ENCODE peak calls at places on chromosomes 12 and 14, in seven cellular contexts. C, I, Z, U, Y, O and M are unnamed samples.

GRCh38 chr14:96251656-96252155 is 4.3 kb upstream of the BDKRB1 start:
- DNase-seq in C (no peak), I (no peak), Z (no peak), U (no peak), Y (no peak), O (no peak), M (no peak)

GRCh38 chr12:127293507-127294310 is 973.3 kb upstream of the TMEM132C start:
- DNase-seq in C (no peak), I (no peak), Z (peak; percentile 69), U (peak; percentile 44), Y (peak; percentile 74), O (peak; percentile 71), M (peak; percentile 52)

GRCh38 chr12:54028324-54029201 is at the start of gene HOXC6:
- DNase-seq in C (no peak), I (no peak), Z (no peak), U (no peak), Y (peak; percentile 78), O (no peak), M (no peak)

GRCh38 chr12:53696285-53696654 is 20.4 kb upstream of the ATP5MC2 start:
- DNase-seq in C (no peak), I (peak; percentile 25), Z (peak; percentile 59), U (no peak), Y (peak; percentile 69), O (peak; percentile 67), M (peak; percentile 61)

GRCh38 chr14:99808515-99808914 is 15.3 kb downstream of the EML1 start:
- DNase-seq in C (no peak), I (no peak), Z (no peak), U (no peak), Y (peak; percentile 24), O (no peak), M (no peak)

GRCh38 chr12:100554608-100555077 is 18.8 kb upstream of the GAS2L3 start:
- DNase-seq in C (no peak), I (no peak), Z (peak; percentile 71), U (peak; percentile 8), Y (peak; percentile 86), O (no peak), M (peak; percentile 44)

GRCh38 chr14:61258985-61259384 is 22.2 kb downstream of the TMEM30B start:
- DNase-seq in C (no peak), I (no peak), Z (peak; percentile 84), U (no peak), Y (peak; percentile 52), O (no peak), M (no peak)

GRCh38 chr14:85883971-85884370 is 354.0 kb downstream of the FLRT2 start:
- DNase-seq in C (no peak), I (no peak), Z (no peak), U (no peak), Y (no peak), O (no peak), M (no peak)

GRCh38 chr12:69000069-69000468 is 67.1 kb upstream of the CPM start:
- DNase-seq in C (no peak), I (no peak), Z (no peak), U (no peak), Y (no peak), O (no peak), M (no peak)

GRCh38 chr12:79655036-79655435 is 35.7 kb downstream of the PAWR start:
- DNase-seq in C (no peak), I (no peak), Z (no peak), U (no peak), Y (no peak), O (no peak), M (no peak)

GRCh38 chr12:42575717-42576116 is 13.8 kb downstream of the PRICKLE1 start:
- DNase-seq in C (no peak), I (no peak), Z (no peak), U (no peak), Y (no peak), O (no peak), M (no peak)

GRCh38 chr12:132154341-132154761 is 10.1 kb downstream of the NOC4L start:
- DNase-seq in C (no peak), I (no peak), Z (no peak), U (no peak), Y (no peak), O (no peak), M (no peak)

GRCh38 chr12:91732086-91732485 is 413.6 kb downstream of the BTG1 start:
- DNase-seq in C (no peak), I (no peak), Z (peak; percentile 88), U (no peak), Y (peak; percentile 55), O (no peak), M (no peak)

GRCh38 chr14:39381366-39381765 is 50.9 kb downstream of the FBXO33 start:
- DNase-seq in C (no peak), I (no peak), Z (no peak), U (no peak), Y (no peak), O (no peak), M (peak; percentile 3)

GRCh38 chr14:39372656-39373055 is 59.6 kb downstream of the FBXO33 start:
- DNase-seq in C (no peak), I (no peak), Z (peak; percentile 26), U (no peak), Y (peak; percentile 59), O (no peak), M (no peak)

GRCh38 chr14:39382463-39382862 is 49.8 kb downstream of the FBXO33 start:
- DNase-seq in C (no peak), I (no peak), Z (no peak), U (no peak), Y (no peak), O (no peak), M (no peak)

GRCh38 chr14:39374846-39375245 is 57.4 kb downstream of the FBXO33 start:
- DNase-seq in C (no peak), I (no peak), Z (peak; percentile 52), U (no peak), Y (peak; percentile 87), O (no peak), M (no peak)

DNA sequence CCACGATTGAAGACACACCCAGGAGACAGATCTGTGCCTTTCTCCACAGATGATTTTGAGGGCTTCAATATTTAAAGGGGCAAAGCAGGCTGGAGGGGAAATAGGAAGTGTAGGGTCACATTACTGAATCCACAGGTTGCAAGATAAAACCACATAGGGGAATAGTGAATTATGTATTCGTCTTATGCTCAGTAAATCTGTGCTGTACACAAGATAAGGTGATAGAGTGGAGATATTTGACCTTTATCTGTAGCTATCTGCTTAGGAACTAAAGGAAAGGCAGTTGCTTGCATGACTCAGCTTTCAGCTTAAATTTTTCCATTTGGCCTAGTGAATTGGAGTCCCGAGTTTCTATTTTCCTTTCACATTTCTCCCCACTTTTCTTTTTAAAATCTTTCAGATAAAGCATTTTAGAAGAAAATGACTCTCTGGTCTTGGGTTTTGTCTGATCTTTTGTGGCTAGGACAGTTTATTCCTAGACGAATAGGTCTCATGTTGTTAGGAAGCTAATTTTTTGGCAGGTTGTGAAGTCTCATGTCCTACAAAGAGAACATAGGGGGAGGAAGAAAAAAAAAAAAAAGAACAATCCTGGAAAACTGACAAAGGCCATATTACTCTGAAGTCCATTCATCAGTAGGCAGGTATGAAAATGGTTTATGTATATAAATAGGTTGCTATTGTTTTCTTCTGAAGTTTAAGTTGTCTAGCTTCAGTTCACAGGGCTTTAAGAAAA is 55.4 kb downstream of the FBXO33 start:
- DNase-seq in C (no peak), I (no peak), Z (no peak), U (no peak), Y (peak; percentile 25), O (no peak), M (no peak)
- TF ChIP-seq CTCF in C (no peak), I (no peak), Z (no peak), U (no peak), Y (no peak), O (no peak), M (no peak)

GRCh38 chr12:122399254-122399591 is 23.2 kb downstream of the CLIP1 start:
- DNase-seq in C (no peak), I (no peak), Z (no peak), U (no peak), Y (no peak), O (no peak), M (no peak)
- H3K4me3 ChIP-seq in C (peak overlapping the region; percentile 56), I (no peak overlapping the region), Z (peak overlapping the region; percentile 1), U (no peak overlapping the region), Y (peak overlapping the region; percentile 36), O (peak overlapping the region; percentile 1), M (no peak overlapping the region)

DNA sequence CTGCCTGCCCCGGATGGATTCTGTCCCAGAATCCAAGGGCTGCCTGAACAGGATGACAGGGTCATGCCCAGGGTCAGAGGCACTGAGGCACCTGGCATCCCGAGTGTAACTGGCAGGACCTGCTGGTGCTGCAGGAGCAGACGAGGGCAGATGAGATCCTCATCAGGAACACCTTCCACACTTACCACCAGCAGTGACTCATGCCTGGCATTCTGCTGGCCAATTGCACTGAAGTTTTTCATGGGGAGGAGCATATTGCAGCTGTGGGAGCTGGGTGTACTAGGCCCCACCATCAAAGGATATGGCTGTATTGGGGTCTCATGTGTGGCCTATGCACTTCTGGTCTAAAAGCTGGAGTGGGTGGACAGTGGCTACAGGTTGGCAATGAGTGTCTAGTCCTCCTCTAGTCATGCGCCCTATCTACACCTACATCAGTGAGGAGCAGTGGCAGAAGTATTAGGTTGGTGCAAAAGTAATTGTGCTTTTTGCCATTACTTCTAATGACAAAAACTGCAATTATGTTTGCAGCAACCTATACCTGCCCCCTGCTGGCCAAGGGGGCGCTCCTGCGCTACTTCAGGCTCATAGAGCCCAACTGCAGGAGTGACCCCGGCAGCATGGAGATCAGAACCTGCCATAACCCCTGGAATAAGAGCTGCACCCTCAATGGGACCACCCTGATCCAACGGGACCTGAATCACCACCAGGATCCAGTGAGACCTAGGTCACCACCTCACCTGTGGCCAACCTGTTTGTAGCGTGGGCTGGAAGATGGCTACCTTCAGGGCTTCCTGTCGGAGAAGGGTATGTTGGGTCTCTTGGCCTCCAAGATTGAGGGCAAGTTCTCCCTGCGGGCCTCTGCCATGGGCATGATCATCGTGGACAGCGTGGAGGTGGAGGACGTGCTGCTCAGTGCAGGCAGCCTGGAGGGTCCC is 8.0 kb upstream of the C12orf42 start:
- DNase-seq in C (no peak), I (no peak), Z (no peak), U (peak; percentile 35), Y (no peak), O (no peak), M (peak; percentile 79)
- TF ChIP-seq CTCF in C (peak; percentile 10), I (peak; percentile 80), Z (no peak), U (peak; percentile 75), Y (peak; percentile 2), O (no peak), M (peak; percentile 80)

GRCh38 chr12:8712572-8712971 is 14.8 kb downstream of the RIMKLB start:
- DNase-seq in C (no peak), I (no peak), Z (no peak), U (no peak), Y (no peak), O (no peak), M (no peak)

DNA sequence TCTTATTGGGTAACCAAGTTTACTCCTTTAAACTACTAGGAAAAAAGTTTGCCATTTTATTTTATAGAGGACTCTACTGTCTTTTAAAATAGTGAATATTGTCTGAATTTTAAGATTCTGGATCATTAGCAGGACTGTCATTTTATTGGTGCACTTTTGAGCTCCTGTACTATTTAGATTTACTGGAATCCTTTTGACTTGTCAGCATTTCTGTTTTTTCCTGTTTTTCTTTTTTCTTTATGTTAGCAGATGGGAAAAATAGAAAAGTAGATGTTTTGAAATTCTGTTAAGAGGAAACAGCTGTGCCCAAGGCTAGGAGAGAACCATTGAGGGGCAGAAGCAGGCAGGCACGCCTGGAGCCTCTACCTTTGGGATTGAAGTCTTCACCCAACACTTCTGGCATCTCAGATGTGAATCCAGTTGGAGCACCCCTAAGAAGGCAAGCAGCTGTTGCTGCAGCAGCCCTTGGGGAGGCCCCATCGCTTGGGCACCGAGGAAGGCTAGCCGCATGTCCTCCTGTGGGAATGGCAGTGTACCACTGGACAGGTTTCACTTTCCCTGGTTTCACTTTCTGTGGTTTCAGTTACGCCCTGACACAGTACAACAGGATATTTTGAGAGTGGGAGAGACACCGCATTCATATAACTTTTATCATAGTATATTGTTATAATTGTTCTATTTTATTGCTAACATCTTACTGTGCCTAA is 11.5 kb downstream of the RIMKLB start:
- DNase-seq in C (no peak), I (no peak), Z (peak; percentile 11), U (no peak), Y (peak; percentile 35), O (no peak), M (peak; percentile 18)
- H3K4me3 ChIP-seq in C (peak overlapping the region; percentile 70), I (no peak overlapping the region), Z (peak overlapping the region; percentile 39), U (no peak overlapping the region), Y (peak overlapping the region; percentile 55), O (peak overlapping the region; percentile 19), M (no peak overlapping the region)